ENCODE peak calls at places on chromosomes 2 and 18, in ten cellular contexts. Z, I, A, O, K, S, J, U, T and F are unnamed samples.

GRCh38 chr2:240598311-240598911 is 11.9 kb downstream of the CAPN10 start:
- DNase-seq in Z (no peak), I (peak), A (no peak), O (peak), K (no peak), S (no peak), J (no peak), U (no peak), T (peak), F (no peak)

GRCh38 chr2:3229221-3229620 is 148.4 kb downstream of the EIPR1 start:
- DNase-seq in Z (no peak), I (no peak), A (no peak), O (no peak), K (no peak), S (no peak), J (no peak), U (no peak), T (no peak), F (no peak)

GRCh38 chr2:199862779-199863178 is 11.8 kb upstream of the FTCDNL1 start:
- DNase-seq in Z (no peak), I (no peak), A (no peak), O (no peak), K (no peak), S (no peak), J (no peak), U (no peak), T (no peak), F (no peak)

GRCh38 chr2:43039376-43040080 is 186.9 kb downstream of the ZFP36L2 start:
- DNase-seq in Z (no peak), I (no peak), A (peak), O (peak), K (no peak), S (no peak), J (no peak), U (no peak), T (no peak), F (no peak)

GRCh38 chr2:126887506-126887905 is 11.2 kb upstream of the TEX51 start:
- DNase-seq in Z (no peak), I (no peak), A (no peak), O (no peak), K (no peak), S (no peak), J (no peak), U (no peak), T (peak), F (no peak)

GRCh38 chr18:23547806-23548205 is 38.5 kb downstream of the NPC1 start:
- DNase-seq in Z (peak), I (no peak), A (no peak), O (no peak), K (no peak), S (no peak), J (no peak), U (no peak), T (no peak), F (no peak)

GRCh38 chr2:124264496-124265160 is 239.5 kb downstream of the CNTNAP5 start:
- DNase-seq in Z (no peak), I (no peak), A (no peak), O (no peak), K (no peak), S (no peak), J (no peak), U (no peak), T (no peak), F (no peak)

GRCh38 chr2:12928197-12928596 is 211.5 kb downstream of the TRIB2 start:
- DNase-seq in Z (no peak), I (no peak), A (no peak), O (no peak), K (no peak), S (peak), J (no peak), U (no peak), T (no peak), F (no peak)

GRCh38 chr2:6454286-6454990 is 411.3 kb downstream of the CMPK2 start:
- DNase-seq in Z (no peak), I (no peak), A (no peak), O (no peak), K (no peak), S (no peak), J (no peak), U (no peak), T (no peak), F (no peak)

GRCh38 chr2:99949963-99950362 is 192.4 kb downstream of the AFF3 start:
- DNase-seq in Z (no peak), I (no peak), A (no peak), O (no peak), K (no peak), S (no peak), J (no peak), U (no peak), T (no peak), F (no peak)

GRCh38 chr2:212736327-212736726 is 197.7 kb upstream of the ERBB4 start:
- DNase-seq in Z (no peak), I (no peak), A (no peak), O (no peak), K (no peak), S (no peak), J (no peak), U (no peak), T (no peak), F (no peak)

GRCh38 chr18:2040279-2040678 is 531.0 kb downstream of the METTL4 start:
- DNase-seq in Z (no peak), I (no peak), A (no peak), O (no peak), K (no peak), S (no peak), J (no peak), U (no peak), T (no peak), F (no peak)

GRCh38 chr2:205617905-205618304 is 64.4 kb upstream of the NRP2 start:
- DNase-seq in Z (no peak), I (no peak), A (no peak), O (no peak), K (no peak), S (no peak), J (no peak), U (no peak), T (no peak), F (no peak)

GRCh38 chr2:187567126-187567525 is 12.9 kb upstream of the TFPI start:
- DNase-seq in Z (no peak), I (no peak), A (no peak), O (no peak), K (no peak), S (no peak), J (no peak), U (no peak), T (no peak), F (no peak)

GRCh38 chr2:19873014-19873413 is 28.8 kb downstream of the TTC32 start:
- DNase-seq in Z (no peak), I (no peak), A (no peak), O (no peak), K (no peak), S (no peak), J (no peak), U (no peak), T (peak), F (peak)

GRCh38 chr2:133641497-133641896 is 73.2 kb upstream of the NCKAP5 start:
- DNase-seq in Z (peak), I (peak), A (peak), O (no peak), K (peak), S (no peak), J (peak), U (peak), T (peak), F (no peak)

GRCh38 chr18:68588169-68588568 is 126.7 kb downstream of the TMX3 start:
- DNase-seq in Z (no peak), I (no peak), A (no peak), O (no peak), K (no peak), S (no peak), J (no peak), U (peak), T (no peak), F (no peak)

GRCh38 chr18:68583685-68584084 is 131.2 kb downstream of the TMX3 start:
- DNase-seq in Z (no peak), I (no peak), A (no peak), O (no peak), K (no peak), S (no peak), J (no peak), U (no peak), T (no peak), F (no peak)
- TF ChIP-seq POLR2AphosphoS5 in Z (no peak), I (no peak), A (no peak), O (no peak), K (no peak), S (no peak), J (no peak), U (no peak), T (no peak), F (no peak)

DNA sequence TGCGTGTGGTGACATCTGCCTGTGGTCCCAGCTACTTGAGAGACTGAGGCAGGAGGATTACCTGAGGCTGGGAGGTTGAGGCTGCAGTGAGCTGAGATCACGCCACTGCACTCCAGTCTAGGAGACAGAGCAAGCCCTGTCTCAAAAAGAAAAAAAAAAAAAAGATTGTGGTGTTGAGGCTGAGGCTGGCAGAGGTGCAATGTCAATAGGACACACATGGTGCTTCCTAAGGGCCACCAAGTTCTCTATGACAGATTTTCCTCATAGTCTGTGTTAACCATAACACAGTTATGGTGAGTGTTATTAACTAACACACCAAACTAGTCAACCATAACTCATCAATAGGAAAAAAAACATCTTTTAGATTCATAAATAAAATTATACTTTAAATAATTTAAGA is 494.4 kb downstream of the TMX3 start:
- DNase-seq in Z (no peak), I (no peak), A (no peak), O (no peak), K (no peak), S (no peak), J (no peak), U (no peak), T (no peak), F (no peak)
- TF ChIP-seq POLR2AphosphoS5 in Z (no peak), I (no peak), A (no peak), O (no peak), K (peak), S (no peak), J (no peak), U (no peak), T (no peak), F (no peak)

GRCh38 chr2:176122633-176123482 is at the start of gene HOXD9:
- DNase-seq in Z (no peak), I (peak), A (no peak), O (peak), K (peak), S (no peak), J (no peak), U (no peak), T (peak), F (no peak)
- TF ChIP-seq POLR2AphosphoS5 in Z (no peak), I (peak), A (peak), O (peak), K (no peak), S (no peak), J (no peak), U (no peak), T (no peak), F (no peak)

GRCh38 chr18:9135912-9136314 is 668 bp upstream of the ANKRD12 start:
- DNase-seq in Z (peak), I (peak), A (no peak), O (no peak), K (peak), S (peak), J (no peak), U (peak), T (no peak), F (no peak)

GRCh38 chr18:9136315-9137141 is at the start of gene ANKRD12:
- DNase-seq in Z (peak), I (peak), A (peak), O (peak), K (peak), S (peak), J (peak), U (peak), T (peak), F (peak)

GRCh38 chr18:9137168-9138066 is 836 bp downstream of the ANKRD12 start:
- DNase-seq in Z (peak), I (peak), A (peak), O (peak), K (peak), S (peak), J (peak), U (peak), T (no peak), F (no peak)

GRCh38 chr18:9133225-9133624 is 3.4 kb upstream of the ANKRD12 start:
- DNase-seq in Z (no peak), I (no peak), A (no peak), O (no peak), K (no peak), S (no peak), J (no peak), U (no peak), T (no peak), F (no peak)

GRCh38 chr18:9135081-9135911 is 1.3 kb upstream of the ANKRD12 start:
- DNase-seq in Z (no peak), I (no peak), A (no peak), O (no peak), K (no peak), S (no peak), J (no peak), U (no peak), T (no peak), F (no peak)
- TF ChIP-seq POLR2AphosphoS5 in Z (no peak), I (no peak), A (no peak), O (no peak), K (no peak), S (no peak), J (no peak), U (no peak), T (no peak), F (no peak)

GRCh38 chr2:139925903-139926302 is 1145.7 kb upstream of the NXPH2 start:
- DNase-seq in Z (no peak), I (no peak), A (no peak), O (no peak), K (no peak), S (no peak), J (no peak), U (no peak), T (no peak), F (no peak)

DNA sequence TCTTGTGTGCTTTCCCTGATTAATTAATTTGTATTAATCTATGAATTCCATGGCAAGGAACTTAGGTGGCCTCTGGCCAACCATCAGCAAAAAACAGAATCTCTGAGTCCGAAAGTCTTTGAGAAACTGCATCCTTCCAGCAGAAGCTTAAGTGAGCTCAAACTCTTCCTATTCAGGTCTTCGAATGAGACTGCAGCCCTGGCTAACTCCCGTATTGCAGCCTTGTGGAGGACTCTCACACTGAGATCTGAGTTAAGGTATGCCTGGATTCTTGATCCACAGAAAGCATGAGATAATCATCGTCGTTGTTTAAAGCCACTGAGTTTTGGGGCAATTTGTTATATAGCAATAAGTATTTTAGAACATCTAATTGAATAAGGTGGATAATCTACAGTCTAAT is 1143.9 kb upstream of the NXPH2 start:
- DNase-seq in Z (no peak), I (no peak), A (no peak), O (no peak), K (no peak), S (no peak), J (no peak), U (peak), T (no peak), F (no peak)
- TF ChIP-seq POLR2AphosphoS5 in Z (no peak), I (no peak), A (no peak), O (no peak), K (no peak), S (no peak), J (no peak), U (no peak), T (no peak), F (no peak)